ENCODE peak calls at places on chromosomes 12 and 14, in six cellular contexts. E is NB4, W is A549, D is heart left ventricle, U is testis, T is H54. V is an unnamed sample.

GRCh38 chr12:53214687-53215455 is 7.8 kb upstream of the ITGB7 start:
- DNase-seq in E (no peak), U (no peak), T (no peak), D (peak), W (no peak), V (peak)

GRCh38 chr12:92162079-92162478 is 16.4 kb upstream of the BTG1 start:
- DNase-seq in T (no peak), U (no peak), E (peak), D (no peak), W (no peak), V (peak)

GRCh38 chr12:31245822-31246469 is 80.0 kb downstream of the SINHCAF start:
- DNase-seq in E (no peak), U (no peak), T (no peak), W (no peak), D (no peak), V (no peak)

GRCh38 chr12:109518820-109519665 is 41.6 kb downstream of the UBE3B start:
- DNase-seq in E (peak), T (peak), U (peak), W (peak), D (peak), V (peak)

GRCh38 chr12:114790276-114790675 is 106.3 kb upstream of the TBX3 start:
- DNase-seq in D (no peak), W (no peak), E (no peak), T (no peak), U (no peak), V (no peak)

GRCh38 chr12:122851820-122852219 is 16.6 kb downstream of the HIP1R start:
- DNase-seq in E (no peak), W (no peak), D (no peak), T (peak), U (no peak), V (peak)

GRCh38 chr14:51650721-51651387 is 856 bp upstream of the FRMD6 start:
- DNase-seq in D (peak), E (peak), U (peak), W (no peak), T (no peak), V (peak)

GRCh38 chr12:103852498-103852992 is 11.5 kb upstream of the NT5DC3 start:
- DNase-seq in U (no peak), D (no peak), E (no peak), W (no peak), T (no peak), V (no peak)

DNA sequence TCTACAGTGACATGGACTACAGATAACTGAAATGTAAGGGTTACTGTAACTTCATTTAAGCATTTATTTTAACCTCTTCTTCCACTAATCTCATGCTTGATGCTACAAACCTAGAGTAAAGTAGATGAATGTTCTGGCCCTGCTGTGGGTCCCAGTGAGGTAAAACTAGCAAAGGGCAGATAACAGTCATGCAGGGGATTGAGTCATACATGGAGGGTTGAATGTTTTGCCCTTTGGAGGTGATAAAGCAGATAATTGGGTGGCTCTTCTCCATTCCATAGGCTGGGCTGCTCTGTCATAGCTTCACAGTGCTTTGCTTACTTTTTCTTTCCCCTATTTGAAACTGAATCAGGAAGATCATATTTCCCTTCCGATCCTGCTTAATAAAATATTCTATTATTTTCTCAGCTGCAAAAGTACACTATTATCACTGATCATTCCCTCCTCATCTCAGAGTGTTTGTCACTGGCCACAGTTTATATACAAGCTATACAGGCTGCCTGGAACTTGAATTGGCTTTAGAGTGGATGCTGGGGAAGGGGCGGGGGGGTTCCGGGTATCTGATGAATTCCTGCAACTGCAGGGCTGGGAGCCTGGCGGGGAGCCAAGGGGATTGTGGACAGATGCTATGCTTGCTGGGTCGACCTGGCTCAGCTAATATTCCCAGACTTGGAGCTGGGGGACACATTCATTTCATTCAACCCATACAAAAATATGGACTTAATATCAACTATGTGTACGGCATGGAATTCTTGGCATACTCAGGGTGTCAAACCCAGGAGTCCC is 235.1 kb downstream of the NRXN3 start:
- DNase-seq in E (no peak), W (no peak), D (no peak), U (no peak), T (no peak), V (no peak)
- TF ChIP-seq POLR2A in E (no peak), W (no peak), D (no peak), U (no peak), T (no peak), V (no peak)

GRCh38 chr12:113138826-113139225 is 3.3 kb upstream of the RASAL1 start:
- DNase-seq in W (no peak), D (no peak), E (no peak), U (no peak), T (no peak), V (no peak)

GRCh38 chr12:113137861-113138783 is 2.6 kb upstream of the RASAL1 start:
- DNase-seq in E (no peak), U (no peak), T (no peak), D (no peak), W (no peak), V (no peak)

GRCh38 chr12:113136128-113136989 is 798 bp upstream of the RASAL1 start:
- DNase-seq in D (no peak), T (no peak), E (peak), W (no peak), U (peak), V (no peak)

GRCh38 chr12:113135178-113136127 is at the start of gene RASAL1:
- DNase-seq in D (no peak), E (peak), W (peak), T (no peak), U (peak), V (no peak)

DNA sequence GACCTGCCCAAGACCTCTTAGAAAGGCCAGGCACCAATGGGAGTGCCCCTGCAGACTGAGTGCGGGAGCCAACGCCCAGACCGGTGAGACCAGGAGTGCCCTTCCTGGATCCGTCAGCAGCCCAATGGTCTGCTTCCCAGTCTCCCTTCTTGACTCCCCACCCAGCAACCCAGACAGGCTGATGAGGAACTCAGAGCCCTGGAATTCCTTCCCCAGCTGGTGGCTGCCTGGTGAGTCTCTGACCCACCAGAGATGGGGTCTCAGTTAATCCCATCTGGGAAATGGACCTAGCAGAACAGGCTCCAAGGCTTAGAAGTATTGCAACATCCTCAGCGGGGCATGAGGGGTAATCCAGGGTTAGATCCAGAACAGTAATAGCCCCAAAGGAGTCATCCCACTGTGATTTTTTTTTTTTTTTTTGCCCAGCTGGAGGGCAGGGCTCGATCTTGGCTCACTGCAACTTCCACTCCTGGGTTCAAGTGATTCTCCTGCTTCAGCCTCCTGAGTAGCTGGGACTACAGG is 1.5 kb upstream of the RASAL1 start:
- DNase-seq in U (no peak), W (no peak), E (no peak), T (no peak), D (no peak), V (no peak)
- TF ChIP-seq POLR2A in U (no peak), W (no peak), E (no peak), T (no peak), D (no peak), V (no peak)

DNA sequence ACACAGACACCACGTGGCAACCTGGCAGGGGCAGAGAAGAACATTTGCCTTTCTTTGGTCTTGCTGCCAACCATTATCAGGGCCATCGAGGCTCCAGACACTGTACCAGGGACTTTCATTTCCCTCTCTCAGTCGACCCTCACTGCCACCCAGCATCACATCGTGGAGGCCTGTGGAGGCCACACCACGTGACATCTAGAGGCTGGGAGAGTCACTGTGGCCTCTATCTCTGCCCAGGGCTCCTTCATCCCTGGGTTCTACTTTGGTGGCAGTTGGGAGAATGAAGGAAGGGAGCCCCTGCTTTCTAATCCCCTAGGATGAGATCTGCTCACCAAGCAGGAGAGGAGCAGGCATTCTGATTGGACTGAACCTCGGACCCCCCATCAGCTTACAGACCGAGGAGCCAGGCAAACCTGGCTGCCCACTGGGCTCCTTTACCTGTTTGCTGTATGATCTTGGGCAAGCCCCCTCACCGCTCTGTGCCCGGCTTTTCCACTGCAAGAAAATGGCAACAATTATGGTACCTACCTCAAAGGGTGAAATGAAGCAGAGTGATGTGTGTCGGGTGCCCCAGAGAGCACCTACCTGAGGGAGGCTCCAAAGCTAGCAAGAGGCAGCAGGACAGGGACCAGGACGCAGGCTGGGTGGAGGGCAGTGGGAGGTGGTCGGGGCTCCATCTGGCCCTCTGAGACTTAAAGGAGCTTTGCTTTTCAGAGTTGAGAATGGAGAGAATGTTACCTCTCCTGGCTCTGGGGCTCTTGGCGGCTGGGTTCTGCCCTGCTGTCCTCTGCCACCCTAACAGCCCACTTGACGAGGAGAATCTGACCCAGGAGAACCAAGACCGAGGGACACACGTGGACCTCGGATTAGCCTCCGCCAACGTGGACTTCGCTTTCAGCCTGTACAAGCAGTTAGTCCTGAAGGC is 1.8 kb downstream of the SERPINA3 start:
- DNase-seq in U (no peak), D (no peak), W (no peak), E (no peak), T (no peak), V (no peak)
- TF ChIP-seq POLR2A in U (no peak), D (no peak), W (no peak), E (no peak), T (no peak), V (no peak)

GRCh38 chr12:50186667-50187066 is 19.5 kb upstream of the CERS5 start:
- DNase-seq in U (no peak), T (no peak), D (no peak), E (no peak), W (no peak), V (peak)

GRCh38 chr12:50187084-50187900 is 20.1 kb upstream of the CERS5 start:
- DNase-seq in D (no peak), T (no peak), U (no peak), E (no peak), W (no peak), V (no peak)

GRCh38 chr12:50184261-50184660 is 17.1 kb upstream of the CERS5 start:
- DNase-seq in D (no peak), T (no peak), E (no peak), W (no peak), U (no peak), V (no peak)

GRCh38 chr12:50185496-50185895 is 18.3 kb upstream of the CERS5 start:
- DNase-seq in E (no peak), T (no peak), W (no peak), D (no peak), U (no peak), V (no peak)

DNA sequence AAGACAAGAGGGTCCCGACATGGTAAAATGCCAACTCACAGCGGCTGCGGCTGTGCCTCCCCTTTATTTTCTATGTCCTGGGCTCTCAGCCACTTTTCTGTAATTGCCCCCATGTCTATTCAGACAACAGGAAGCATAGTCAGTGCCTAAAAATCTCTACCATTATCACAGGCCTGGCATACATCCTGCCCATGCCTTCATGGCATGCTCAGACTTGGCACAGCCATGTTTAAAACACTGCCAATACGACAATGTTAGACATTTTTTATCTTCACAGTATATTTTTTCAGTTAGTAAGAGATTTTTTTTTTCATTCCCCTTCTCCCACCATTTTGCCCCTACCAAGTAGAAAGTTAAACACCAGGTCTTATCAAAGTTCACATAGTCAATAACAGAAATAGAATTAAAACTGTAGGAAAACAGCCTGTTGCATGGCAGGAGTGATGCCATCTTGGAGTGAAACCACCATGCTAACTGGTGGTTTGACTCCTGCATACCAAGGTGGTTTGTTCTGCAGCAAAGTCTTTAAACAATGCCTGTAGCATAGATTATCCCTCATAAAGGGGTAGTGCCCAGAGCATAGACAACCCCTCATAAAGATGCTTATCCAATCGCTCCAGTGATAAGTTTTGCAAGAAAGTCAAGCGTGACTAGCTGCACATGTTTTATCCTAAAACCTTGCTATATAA is 18.9 kb upstream of the CERS5 start:
- DNase-seq in D (no peak), E (no peak), U (no peak), W (no peak), T (no peak), V (peak)
- TF ChIP-seq POLR2A in D (no peak), E (no peak), U (no peak), W (no peak), T (no peak), V (peak)

DNA sequence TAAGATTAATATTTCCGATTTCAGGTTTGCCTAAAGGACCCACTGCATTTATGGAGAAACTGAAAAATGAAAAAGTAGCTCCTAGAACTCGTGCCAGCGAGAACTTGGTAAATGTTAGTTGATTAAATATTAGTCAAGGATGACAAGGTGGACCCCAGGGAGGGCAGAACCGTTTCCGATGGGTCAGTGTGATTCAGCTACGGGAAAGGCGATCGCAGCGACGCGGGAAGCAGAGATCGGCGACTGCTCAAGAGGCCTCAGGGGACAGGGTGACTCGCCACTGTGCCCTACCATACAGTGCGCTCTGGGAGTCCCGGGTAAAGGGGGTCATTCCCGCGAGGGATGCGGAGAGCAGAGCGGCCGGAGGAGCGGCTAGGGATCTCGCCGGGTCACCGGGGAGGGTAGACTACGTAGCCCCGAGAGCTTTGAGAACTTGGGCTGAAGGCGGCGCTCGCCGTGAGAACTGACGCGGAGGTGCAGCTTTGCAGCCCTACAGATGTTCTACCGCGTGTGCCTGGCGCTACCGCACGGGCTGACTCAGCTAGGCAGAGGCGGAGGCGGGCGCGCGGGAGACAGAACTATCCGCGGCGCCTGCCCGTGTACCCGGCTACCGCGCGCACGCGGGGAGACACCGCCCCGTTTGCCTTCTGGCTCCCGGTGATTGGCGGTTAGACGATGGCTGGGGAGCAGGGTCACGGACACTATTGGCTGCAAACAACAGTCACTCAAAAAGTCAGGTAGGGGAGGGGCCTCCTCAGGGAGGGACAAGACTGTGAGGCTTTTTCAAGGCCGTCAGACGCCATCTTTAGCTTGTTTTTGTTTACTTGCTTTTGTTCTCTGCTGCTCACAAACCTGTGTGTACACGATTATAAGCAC is 3.2 kb downstream of the C14orf93 start:
- DNase-seq in W (peak), U (peak), T (peak), E (peak), D (peak), V (peak)
- TF ChIP-seq POLR2A in W (peak), U (peak), T (peak), E (peak), D (no peak), V (peak)

GRCh38 chr14:102770910-102771543 is 6.2 kb upstream of the TRAF3 start:
- DNase-seq in U (no peak), T (no peak), D (no peak), W (no peak), E (no peak), V (no peak)

GRCh38 chr14:102764220-102764671 is 13.0 kb upstream of the TRAF3 start:
- DNase-seq in T (no peak), W (no peak), U (no peak), E (no peak), D (no peak), V (no peak)

GRCh38 chr14:102769049-102769327 is 8.3 kb upstream of the TRAF3 start:
- DNase-seq in T (no peak), E (no peak), D (no peak), U (no peak), W (no peak), V (no peak)

GRCh38 chr14:102770147-102770909 is 6.9 kb upstream of the TRAF3 start:
- DNase-seq in E (no peak), U (no peak), T (no peak), D (no peak), W (no peak), V (no peak)

GRCh38 chr14:102768223-102769048 is 8.8 kb upstream of the TRAF3 start:
- DNase-seq in W (no peak), U (no peak), E (peak), T (no peak), D (no peak), V (no peak)
- TF ChIP-seq POLR2A in W (no peak), U (no peak), E (peak), T (no peak), D (no peak), V (no peak)

GRCh38 chr12:51972849-51973273 is 21.4 kb downstream of the ACVR1B start:
- DNase-seq in U (peak), D (peak), W (no peak), E (peak), T (no peak), V (peak)
- TF ChIP-seq POLR2A in U (no peak), D (no peak), W (no peak), E (no peak), T (no peak), V (peak)

V was measured in endothelial cell of umbilical vein.